ENCODE peak calls at places on chromosome 7, in four cellular contexts. One of them, this sample, is unnamed.

GRCh38 chr7:2101630-2102374 is 130.9 kb downstream of the MAD1L1 start:
- DNase-seq in HepG2: no peak
- DNase-seq in A549: no peak
- DNase-seq in GM12878: no peak
- DNase-seq in this sample: no peak

GRCh38 chr7:128164061-128164954 is 76.8 kb upstream of the LEP start:
- DNase-seq in HepG2: no peak
- DNase-seq in A549: peak; percentile 52
- DNase-seq in GM12878: no peak
- DNase-seq in this sample: no peak

GRCh38 chr7:152865461-152865860 is 105.9 kb downstream of the ACTR3B start:
- DNase-seq in HepG2: no peak
- DNase-seq in A549: no peak
- DNase-seq in GM12878: no peak
- DNase-seq in this sample: no peak

GRCh38 chr7:130838738-130839137 is 104.7 kb upstream of the KLF14 start:
- DNase-seq in HepG2: no peak
- DNase-seq in A549: peak; percentile 65
- DNase-seq in GM12878: peak; percentile 15
- DNase-seq in this sample: no peak

GRCh38 chr7:117808910-117809705 is 64.1 kb downstream of the CTTNBP2 start:
- DNase-seq in HepG2: no peak
- DNase-seq in A549: no peak
- DNase-seq in GM12878: no peak
- DNase-seq in this sample: no peak

GRCh38 chr7:113404245-113404644 is 285.9 kb upstream of the SMIM30 start:
- DNase-seq in HepG2: peak; percentile 6
- DNase-seq in A549: peak; percentile 9
- DNase-seq in GM12878: no peak
- DNase-seq in this sample: peak; percentile 44

GRCh38 chr7:121371367-121371766 is 24.7 kb downstream of the FAM3C start:
- DNase-seq in HepG2: no peak
- DNase-seq in A549: no peak
- DNase-seq in GM12878: no peak
- DNase-seq in this sample: no peak

GRCh38 chr7:115340828-115341227 is 418.9 kb downstream of the MDFIC start:
- DNase-seq in HepG2: no peak
- DNase-seq in A549: peak; percentile 56
- DNase-seq in GM12878: no peak
- DNase-seq in this sample: peak; percentile 22

GRCh38 chr7:16028103-16028502 is 341.6 kb upstream of the MEOX2 start:
- DNase-seq in HepG2: no peak
- DNase-seq in A549: no peak
- DNase-seq in GM12878: no peak
- DNase-seq in this sample: no peak

GRCh38 chr7:123537026-123537642 is 2.7 kb upstream of the IQUB start:
- DNase-seq in HepG2: peak; percentile 13
- DNase-seq in A549: peak; percentile 25
- DNase-seq in GM12878: no peak
- DNase-seq in this sample: peak; percentile 35

GRCh38 chr7:54339074-54339473 is 203.1 kb upstream of the VSTM2A start:
- DNase-seq in HepG2: no peak
- DNase-seq in A549: no peak
- DNase-seq in GM12878: no peak
- DNase-seq in this sample: no peak

GRCh38 chr7:24879281-24879680 is 100.7 kb downstream of the OSBPL3 start:
- DNase-seq in HepG2: no peak
- DNase-seq in A549: no peak
- DNase-seq in GM12878: no peak
- DNase-seq in this sample: no peak

GRCh38 chr7:70775570-70776156 is 356.3 kb upstream of the GALNT17 start:
- DNase-seq in HepG2: no peak
- DNase-seq in A549: peak; percentile 6
- DNase-seq in GM12878: peak; percentile 40
- DNase-seq in this sample: peak; percentile 33

GRCh38 chr7:93194368-93194767 is 31.9 kb downstream of the HEPACAM2 start:
- DNase-seq in HepG2: peak; percentile 3
- DNase-seq in A549: no peak
- DNase-seq in GM12878: no peak
- DNase-seq in this sample: peak; percentile 5

GRCh38 chr7:141012044-141012685 is 2.6 kb downstream of the MRPS33 start:
- DNase-seq in HepG2: peak; percentile 70
- DNase-seq in A549: peak; percentile 75
- DNase-seq in GM12878: peak; percentile 62
- DNase-seq in this sample: peak; percentile 79

GRCh38 chr7:139041378-139042053 is 5.7 kb upstream of the ZC3HAV1L start:
- DNase-seq in HepG2: no peak
- DNase-seq in A549: no peak
- DNase-seq in GM12878: no peak
- DNase-seq in this sample: peak; percentile 39

GRCh38 chr7:24779283-24779655 is 22.0 kb upstream of the GSDME start:
- DNase-seq in HepG2: no peak
- DNase-seq in A549: no peak
- DNase-seq in GM12878: no peak
- DNase-seq in this sample: no peak

GRCh38 chr7:40749877-40750276 is 615.1 kb downstream of the SUGCT start:
- DNase-seq in HepG2: no peak
- DNase-seq in A549: no peak
- DNase-seq in GM12878: no peak
- DNase-seq in this sample: no peak

GRCh38 chr7:147088916-147089315 is 972.3 kb downstream of the CNTNAP2 start:
- DNase-seq in HepG2: no peak
- DNase-seq in A549: no peak
- DNase-seq in GM12878: no peak
- DNase-seq in this sample: no peak

GRCh38 chr7:29204491-29205281 is 10.1 kb downstream of the CHN2 start:
- DNase-seq in HepG2: peak; percentile 88
- DNase-seq in A549: no peak
- DNase-seq in GM12878: no peak
- DNase-seq in this sample: no peak

GRCh38 chr7:29197916-29198315 is 3.3 kb downstream of the CHN2 start:
- DNase-seq in HepG2: no peak
- DNase-seq in A549: no peak
- DNase-seq in GM12878: no peak
- DNase-seq in this sample: no peak

GRCh38 chr7:29199776-29200175 is 5.2 kb downstream of the CHN2 start:
- DNase-seq in HepG2: no peak
- DNase-seq in A549: no peak
- DNase-seq in GM12878: no peak
- DNase-seq in this sample: no peak

GRCh38 chr7:29207023-29207422 is 12.4 kb downstream of the CHN2 start:
- DNase-seq in HepG2: no peak
- DNase-seq in A549: no peak
- DNase-seq in GM12878: no peak
- DNase-seq in this sample: peak; percentile 8

GRCh38 chr7:29202651-29203069 is 8.1 kb downstream of the CHN2 start:
- DNase-seq in HepG2: no peak
- DNase-seq in A549: no peak
- DNase-seq in GM12878: no peak
- DNase-seq in this sample: peak; percentile 38
- TF ChIP-seq MYC in HepG2: no peak
- TF ChIP-seq MYC in A549: no peak
- TF ChIP-seq MYC in GM12878: no peak
- TF ChIP-seq MYC in this sample: no peak

GRCh38 chr7:108226723-108227359 is 96.7 kb upstream of the LAMB4 start:
- DNase-seq in HepG2: no peak
- DNase-seq in A549: no peak
- DNase-seq in GM12878: no peak
- DNase-seq in this sample: no peak

GRCh38 chr7:108225531-108226181 is 95.5 kb upstream of the LAMB4 start:
- DNase-seq in HepG2: no peak
- DNase-seq in A549: no peak
- DNase-seq in GM12878: no peak
- DNase-seq in this sample: no peak

GRCh38 chr7:108227360-108227749 is 97.2 kb upstream of the LAMB4 start:
- DNase-seq in HepG2: no peak
- DNase-seq in A549: no peak
- DNase-seq in GM12878: no peak
- DNase-seq in this sample: no peak

GRCh38 chr7:108224387-108224786 is 94.2 kb upstream of the LAMB4 start:
- DNase-seq in HepG2: no peak
- DNase-seq in A549: no peak
- DNase-seq in GM12878: no peak
- DNase-seq in this sample: no peak

GRCh38 chr7:108222236-108222892 is 92.2 kb upstream of the LAMB4 start:
- DNase-seq in HepG2: peak; percentile 14
- DNase-seq in A549: peak; percentile 54
- DNase-seq in GM12878: no peak
- DNase-seq in this sample: no peak
- TF ChIP-seq CTCF in HepG2: peak; percentile 52
- TF ChIP-seq CTCF in A549: no peak
- TF ChIP-seq CTCF in GM12878: no peak
- TF ChIP-seq CTCF in this sample: no peak

GRCh38 chr7:11758627-11759111 is 73.3 kb downstream of the THSD7A start:
- DNase-seq in HepG2: no peak
- DNase-seq in A549: peak; percentile 51
- DNase-seq in GM12878: no peak
- DNase-seq in this sample: no peak
- TF ChIP-seq MYC in HepG2: no peak
- TF ChIP-seq MYC in A549: no peak
- TF ChIP-seq MYC in GM12878: no peak
- TF ChIP-seq MYC in this sample: no peak

GRCh38 chr7:155405399-155406318 is 52.3 kb upstream of the EN2 start:
- DNase-seq in HepG2: no peak
- DNase-seq in A549: no peak
- DNase-seq in GM12878: no peak
- DNase-seq in this sample: peak; percentile 45
- TF ChIP-seq CTCF in HepG2: peak; percentile 38
- TF ChIP-seq CTCF in A549: no peak
- TF ChIP-seq CTCF in GM12878: peak; percentile 6
- TF ChIP-seq CTCF in this sample: peak; percentile 9

DNA sequence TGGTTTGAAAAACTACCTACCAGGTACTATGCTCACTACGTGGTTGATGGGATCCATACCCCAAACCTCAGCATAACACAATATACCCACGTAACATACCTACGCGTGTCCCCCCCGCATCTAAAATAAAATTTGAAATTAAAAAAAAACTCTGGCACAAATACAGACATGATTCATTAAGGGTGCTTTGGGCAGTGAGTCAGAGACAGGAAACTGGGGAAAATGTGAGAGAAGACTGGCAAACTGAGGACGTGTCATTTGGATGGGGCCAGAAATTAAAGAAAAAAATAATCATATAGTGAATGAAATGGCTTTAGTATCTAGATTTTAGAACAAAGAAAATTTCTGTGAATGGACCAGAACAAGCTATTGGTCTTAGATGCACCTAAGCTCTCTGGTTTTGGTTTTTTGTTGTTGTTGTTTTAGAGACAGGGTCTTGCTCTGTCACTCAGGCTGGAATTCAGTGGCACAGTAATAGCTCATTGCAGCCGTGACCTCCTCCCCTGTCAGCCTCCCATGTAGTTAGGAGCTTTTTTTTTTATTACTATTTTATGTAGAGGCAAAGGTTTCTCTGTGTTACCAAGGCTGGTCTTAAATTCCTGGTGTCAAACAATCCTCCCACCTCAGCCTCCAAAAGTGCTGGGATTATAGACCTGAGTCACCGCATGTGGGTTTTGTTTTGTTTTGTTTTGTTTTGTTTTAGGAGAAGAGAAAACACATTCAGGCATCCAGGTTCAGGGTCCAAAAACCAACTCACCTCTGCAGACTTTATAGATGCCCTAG is 5.9 kb upstream of the PRSS58 start:
- DNase-seq in HepG2: no peak
- DNase-seq in A549: no peak
- DNase-seq in GM12878: no peak
- DNase-seq in this sample: no peak
- TF ChIP-seq MYC in HepG2: no peak
- TF ChIP-seq MYC in A549: no peak
- TF ChIP-seq MYC in GM12878: no peak
- TF ChIP-seq MYC in this sample: no peak

DNA sequence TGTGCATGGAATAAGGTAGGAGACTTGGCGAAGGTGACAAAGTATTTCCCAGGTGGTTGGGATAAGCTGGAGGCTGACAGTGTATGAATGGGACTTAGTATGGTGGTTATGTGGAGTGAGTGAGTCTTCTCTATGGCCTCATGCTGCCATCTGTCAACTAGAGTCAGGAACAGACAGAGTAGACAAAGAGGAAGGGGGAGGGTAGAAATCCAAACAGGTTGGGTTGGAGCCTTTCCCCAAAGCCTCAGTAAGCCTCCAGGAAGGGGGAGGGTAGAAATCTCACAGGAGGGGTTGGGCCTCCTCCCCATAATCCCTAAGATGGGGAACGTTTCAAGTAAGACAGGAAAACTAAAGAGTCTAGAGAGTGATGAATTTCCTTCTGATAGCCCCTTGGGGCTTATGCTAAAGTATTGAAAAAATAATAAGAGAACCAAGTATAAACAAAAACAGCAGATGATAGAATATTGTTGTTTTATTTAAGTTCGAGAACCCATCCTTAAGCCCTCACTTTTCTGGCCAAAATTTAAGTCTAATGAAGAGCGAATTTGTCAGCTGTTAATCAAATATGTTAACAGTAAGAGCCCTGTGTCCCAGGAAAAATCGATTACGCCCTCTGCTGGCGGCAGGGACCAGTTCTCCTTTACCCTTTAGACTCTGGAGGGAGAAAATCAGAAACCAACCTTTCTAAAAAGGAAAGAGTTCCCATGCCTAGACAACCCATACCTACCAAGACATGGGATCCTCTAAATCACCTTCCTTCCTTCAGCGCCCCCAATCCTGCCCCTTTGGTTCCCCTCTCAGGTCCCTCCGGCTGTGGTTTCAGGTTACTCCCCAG is 1.8 kb upstream of the AKR1B15 start:
- DNase-seq in HepG2: peak; percentile 50
- DNase-seq in A549: peak; percentile 85
- DNase-seq in GM12878: peak; percentile 37
- DNase-seq in this sample: peak; percentile 72
- TF ChIP-seq CTCF in HepG2: peak; percentile 79
- TF ChIP-seq CTCF in A549: peak; percentile 100
- TF ChIP-seq CTCF in GM12878: peak; percentile 72
- TF ChIP-seq CTCF in this sample: peak; percentile 93

GRCh38 chr7:101518348-101518747 is 110.7 kb downstream of the MYL10 start:
- DNase-seq in HepG2: no peak
- DNase-seq in A549: no peak
- DNase-seq in GM12878: no peak
- DNase-seq in this sample: no peak
- TF ChIP-seq MYC in HepG2: no peak
- TF ChIP-seq MYC in A549: no peak
- TF ChIP-seq MYC in GM12878: no peak
- TF ChIP-seq MYC in this sample: no peak

This sample was measured in NB4.